ENCODE peak calls at places on chromosomes 13 and 19, in eight cellular contexts. E is EL; B is HCEC 1CT; C is HEK293T; V is midbrain; N is activated CD4-positive, alpha-beta T cell treated with anti-CD3 and anti-CD28 coated beads for 24 hours; S is body of pancreas; K is hypothalamus. I is an unnamed sample.

GRCh38 chr13:95756072-95756471 is 79.1 kb downstream of the DNAJC3 start:
- DNase-seq in E (no peak), B (no peak), C (no peak), V (no peak), N (no peak), S (no peak), K (no peak), I (no peak)

GRCh38 chr19:2517881-2518601 is 42.1 kb downstream of the GADD45B start:
- DNase-seq in E (no peak), B (no peak), C (no peak), V (no peak), N (no peak), S (no peak), K (no peak), I (no peak)

GRCh38 chr19:2081873-2082810 is 14.0 kb downstream of the MOB3A start:
- DNase-seq in E (no peak), B (no peak), C (no peak), V (no peak), N (no peak), S (no peak), K (no peak), I (no peak)

GRCh38 chr13:112968380-112968909 is 569 bp upstream of the MCF2L start:
- DNase-seq in E (no peak), B (no peak), C (no peak), V (no peak), N (peak; percentile 14), S (peak; percentile 77), K (no peak), I (no peak)

GRCh38 chr19:12484011-12484370 is 625 bp downstream of the ZNF709 start:
- DNase-seq in E (no peak), B (no peak), C (peak; percentile 12), V (no peak), N (no peak), S (no peak), K (no peak), I (no peak)

GRCh38 chr19:16626796-16627193 is 1.2 kb downstream of the MED26 start:
- DNase-seq in E (no peak), B (no peak), C (no peak), V (no peak), N (no peak), S (no peak), K (no peak), I (no peak)

GRCh38 chr19:10421240-10421948 is 1.1 kb downstream of the PDE4A start:
- DNase-seq in E (peak; percentile 5), B (no peak), C (no peak), V (no peak), N (no peak), S (no peak), K (no peak), I (no peak)

GRCh38 chr19:49132974-49133609 is 13.7 kb downstream of the PPFIA3 start:
- DNase-seq in E (no peak), B (no peak), C (no peak), V (no peak), N (no peak), S (no peak), K (no peak), I (no peak)

GRCh38 chr13:71864094-71864980 is 2.7 kb downstream of the DACH1 start:
- DNase-seq in E (no peak), B (no peak), C (peak; percentile 71), V (no peak), N (no peak), S (peak; percentile 36), K (no peak), I (peak; percentile 37)

GRCh38 chr19:7611541-7612279 is 16.0 kb downstream of the CAMSAP3 start:
- DNase-seq in E (no peak), B (no peak), C (no peak), V (no peak), N (no peak), S (no peak), K (no peak), I (no peak)

GRCh38 chr19:48573163-48573505 is 21.2 kb downstream of the SULT2B1 start:
- DNase-seq in E (no peak), B (no peak), C (no peak), V (no peak), N (no peak), S (no peak), K (no peak), I (no peak)

GRCh38 chr19:41225238-41226052 is 6.4 kb downstream of the AXL start:
- DNase-seq in E (peak; percentile 99), B (peak; percentile 99), C (no peak), V (no peak), N (peak; percentile 32), S (peak; percentile 26), K (no peak), I (no peak)

GRCh38 chr19:9969688-9969975 is 33.3 kb upstream of the OLFM2 start:
- DNase-seq in E (no peak), B (no peak), C (no peak), V (no peak), N (no peak), S (no peak), K (no peak), I (no peak)

GRCh38 chr13:106597190-106597589 is 29.3 kb upstream of the ARGLU1 start:
- DNase-seq in E (no peak), B (no peak), C (no peak), V (no peak), N (no peak), S (no peak), K (no peak), I (no peak)

GRCh38 chr19:18499055-18499775 is 22.7 kb downstream of the ELL start:
- DNase-seq in E (no peak), B (no peak), C (no peak), V (no peak), N (no peak), S (no peak), K (no peak), I (no peak)

GRCh38 chr19:51071006-51071405 is 6.1 kb upstream of the KLK13 start:
- DNase-seq in E (no peak), B (no peak), C (no peak), V (no peak), N (no peak), S (no peak), K (no peak), I (no peak)

GRCh38 chr19:41218615-41219507 is at the start of gene AXL:
- DNase-seq in E (peak; percentile 89), B (peak; percentile 61), C (no peak), V (peak; percentile 71), N (no peak), S (peak; percentile 26), K (peak; percentile 76), I (peak; percentile 30)

GRCh38 chr19:2332341-2333026 is 4.0 kb downstream of the SPPL2B start:
- DNase-seq in E (no peak), B (no peak), C (no peak), V (no peak), N (no peak), S (no peak), K (no peak), I (no peak)

GRCh38 chr19:40617961-40618360 is 16.8 kb downstream of the LTBP4 start:
- DNase-seq in E (no peak), B (no peak), C (no peak), V (no peak), N (no peak), S (no peak), K (no peak), I (no peak)

GRCh38 chr13:113584870-113585671 is 518 bp downstream of the TFDP1 start:
- DNase-seq in E (peak; percentile 23), B (no peak), C (no peak), V (no peak), N (no peak), S (no peak), K (no peak), I (no peak)

GRCh38 chr19:13036366-13036976 is 41.2 kb downstream of the NFIX start:
- DNase-seq in E (peak; percentile 93), B (peak; percentile 34), C (peak; percentile 43), V (no peak), N (no peak), S (no peak), K (no peak), I (no peak)